ENCODE peak calls at places on chromosome 2, in ten cellular contexts. F is heart left ventricle, Y is aorta, X is fibroblast of mammary gland, R is astrocyte of the spinal cord, V is tibial nerve, C is tibial artery, O is dorsolateral prefrontal cortex, P is IMR-90, A is ovary. W is an unnamed sample.

GRCh38 chr2:189698020-189698887 is 23.8 kb downstream of the ANKAR start:
- DNase-seq in P (peak), O (no peak), F (no peak), C (peak), Y (no peak), X (peak), A (no peak), R (peak), V (no peak), W (no peak)

GRCh38 chr2:167294031-167294774 is 405.9 kb downstream of the XIRP2 start:
- DNase-seq in R (peak), A (no peak), F (no peak), X (peak), C (no peak), V (no peak), O (peak), Y (peak), P (peak), W (no peak)

GRCh38 chr2:201930043-201930442 is 103.6 kb upstream of the FZD7 start:
- DNase-seq in V (no peak), R (no peak), P (no peak), A (no peak), X (no peak), O (no peak), Y (no peak), F (no peak), C (no peak), W (no peak)

GRCh38 chr2:208352644-208353567 is 53.7 kb upstream of the PTH2R start:
- DNase-seq in Y (no peak), V (no peak), X (no peak), R (no peak), A (no peak), P (no peak), F (no peak), O (no peak), C (no peak), W (no peak)

GRCh38 chr2:219404291-219404910 is 13.8 kb upstream of the DES start:
- DNase-seq in C (peak), X (no peak), O (no peak), R (no peak), Y (peak), A (no peak), P (no peak), F (peak), V (no peak), W (no peak)

GRCh38 chr2:141554810-141555209 is 576.0 kb downstream of the LRP1B start:
- DNase-seq in O (no peak), P (peak), X (peak), R (peak), Y (no peak), A (no peak), V (no peak), F (no peak), C (no peak), W (no peak)

GRCh38 chr2:170843656-170844055 is 27.0 kb downstream of the GAD1 start:
- DNase-seq in O (no peak), F (no peak), R (peak), A (no peak), Y (no peak), C (no peak), V (no peak), P (peak), X (peak), W (no peak)

GRCh38 chr2:198961555-198961954 is 496.2 kb downstream of the SATB2 start:
- DNase-seq in P (no peak), C (no peak), Y (no peak), F (no peak), X (no peak), V (no peak), R (no peak), O (no peak), A (no peak), W (no peak)

GRCh38 chr2:145547620-145548019 is 1027.7 kb upstream of the ZEB2 start:
- DNase-seq in O (no peak), F (no peak), P (no peak), Y (no peak), V (no peak), R (no peak), C (no peak), X (no peak), A (no peak), W (no peak)

GRCh38 chr2:191976436-191976835 is 129.5 kb upstream of the CAVIN2 start:
- DNase-seq in F (no peak), V (no peak), R (peak), A (no peak), P (peak), C (no peak), X (peak), O (no peak), Y (no peak), W (no peak)

GRCh38 chr2:109128466-109129355 is at the start of gene SH3RF3:
- DNase-seq in A (peak), O (no peak), V (no peak), F (peak), Y (peak), R (peak), C (peak), X (peak), P (peak), W (peak)

GRCh38 chr2:219658861-219659260 is 31.4 kb downstream of the SLC4A3 start:
- DNase-seq in Y (no peak), P (no peak), O (no peak), R (no peak), A (no peak), X (peak), F (no peak), V (no peak), C (no peak), W (peak)

GRCh38 chr2:167733750-167734149 is 513.6 kb downstream of the STK39 start:
- DNase-seq in X (peak), V (no peak), A (peak), O (no peak), Y (no peak), F (no peak), C (no peak), R (peak), P (peak), W (no peak)

GRCh38 chr2:160415991-160416390 is 77.6 kb downstream of the RBMS1 start:
- DNase-seq in P (peak), X (peak), R (no peak), O (no peak), V (no peak), Y (no peak), A (no peak), C (no peak), F (no peak), W (no peak)

GRCh38 chr2:136486115-136486514 is 279.2 kb upstream of the THSD7B start:
- DNase-seq in F (no peak), X (no peak), O (no peak), C (no peak), Y (no peak), R (no peak), A (no peak), P (no peak), V (no peak), W (no peak)

GRCh38 chr2:79116997-79117928 is 3.0 kb upstream of the REG1A start:
- DNase-seq in F (no peak), X (no peak), P (no peak), V (no peak), Y (no peak), A (no peak), C (no peak), O (no peak), R (no peak), W (no peak)

GRCh38 chr2:156787517-156787916 is 351.3 kb downstream of the GPD2 start:
- DNase-seq in V (no peak), Y (no peak), F (no peak), R (no peak), C (no peak), A (no peak), O (no peak), P (no peak), X (no peak), W (no peak)

GRCh38 chr2:219435701-219436100 is 1.1 kb downstream of the SPEG start:
- DNase-seq in X (no peak), A (no peak), O (no peak), C (no peak), Y (peak), V (no peak), P (no peak), F (no peak), R (no peak), W (no peak)

GRCh38 chr2:234339016-234339415 is 157.9 kb downstream of the ARL4C start:
- DNase-seq in R (peak), A (no peak), C (no peak), P (no peak), V (no peak), Y (no peak), F (no peak), O (no peak), X (no peak), W (no peak)

GRCh38 chr2:221546505-221547225 is 25.4 kb downstream of the EPHA4 start:
- DNase-seq in O (no peak), X (no peak), V (no peak), R (no peak), P (no peak), A (no peak), F (no peak), C (no peak), Y (no peak), W (no peak)

GRCh38 chr2:210671065-210671464 is 114.7 kb downstream of the CPS1 start:
- DNase-seq in O (no peak), A (no peak), X (no peak), R (no peak), C (no peak), Y (no peak), P (no peak), V (no peak), F (no peak), W (no peak)

GRCh38 chr2:85936421-85937068 is 47.8 kb upstream of the ST3GAL5 start:
- DNase-seq in A (no peak), R (no peak), O (no peak), F (peak), Y (no peak), P (no peak), X (no peak), C (no peak), V (no peak), W (no peak)

GRCh38 chr2:182826051-182826450 is 40.4 kb downstream of the FRZB start:
- DNase-seq in X (no peak), P (no peak), C (no peak), R (no peak), A (no peak), F (no peak), Y (no peak), V (no peak), O (no peak), W (no peak)

DNA sequence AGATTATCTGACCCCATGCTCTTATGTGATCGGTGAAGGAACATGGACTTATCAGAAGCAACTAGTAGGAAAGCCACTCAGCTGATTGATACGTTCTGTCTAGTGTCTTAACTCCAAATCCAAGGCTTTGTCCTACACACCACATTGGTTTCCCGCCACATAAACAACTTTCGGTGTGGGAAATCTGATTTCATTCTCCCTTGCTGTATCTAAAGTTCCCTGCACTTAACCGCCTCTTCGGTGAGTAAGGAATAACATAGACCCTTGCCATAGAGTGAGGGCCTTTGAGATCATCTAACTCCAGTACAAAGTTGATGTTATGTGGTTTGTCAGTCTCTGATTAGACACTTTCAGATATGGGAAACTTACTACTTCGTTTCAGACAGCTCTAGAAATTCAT is 538.2 kb upstream of the TNP1 start:
- DNase-seq in O (no peak), P (no peak), X (no peak), R (no peak), C (no peak), Y (no peak), A (no peak), F (no peak), V (no peak), W (no peak)
- H3K4me3 ChIP-seq in O (no peak), P (no peak), X (no peak), R (no peak), C (no peak), Y (no peak), A (no peak), F (no peak), V (no peak), W (no peak)

DNA sequence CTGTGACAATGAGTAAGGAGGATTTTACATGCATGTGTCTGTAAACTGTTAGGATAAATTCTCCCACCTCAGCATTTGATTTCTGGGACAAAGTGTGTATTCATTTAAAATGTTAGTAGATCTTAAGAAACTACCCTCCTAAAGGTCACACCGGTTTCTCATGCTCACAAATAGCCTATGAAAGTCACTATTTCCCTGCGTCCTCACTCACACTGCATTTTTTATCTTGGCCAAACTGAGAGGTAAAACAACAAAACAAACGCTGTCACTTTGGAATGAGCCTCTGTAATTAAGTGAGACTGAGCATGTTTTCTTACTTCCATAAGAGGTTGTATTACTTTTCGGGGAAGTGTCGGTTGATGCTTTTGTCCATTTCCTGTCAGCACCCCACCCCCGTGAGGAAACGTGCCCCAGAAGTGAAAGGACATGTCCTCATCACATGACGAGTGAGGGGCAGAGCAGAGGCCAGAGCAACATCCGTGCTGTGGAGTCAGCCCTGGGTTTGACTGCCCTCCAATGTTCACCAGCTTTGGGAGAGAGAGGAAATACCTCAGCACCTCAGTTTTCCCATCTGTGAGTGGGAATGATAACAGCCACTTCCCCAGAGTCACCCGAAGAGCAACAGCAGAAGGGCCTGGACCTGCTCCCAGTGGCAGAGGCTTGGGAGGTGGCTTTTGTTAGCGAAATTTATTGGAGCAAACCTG is 3.1 kb downstream of the GYPC start:
- DNase-seq in V (peak), O (no peak), Y (peak), F (peak), X (peak), C (peak), P (peak), R (peak), A (peak), W (peak)
- H3K4me3 ChIP-seq in V (no peak), O (no peak), Y (no peak), F (no peak), X (no peak), C (peak), P (no peak), R (no peak), A (no peak), W (peak)

GRCh38 chr2:20103514-20103913 is 52.1 kb upstream of the LAPTM4A start:
- DNase-seq in O (no peak), X (peak), R (no peak), C (no peak), Y (no peak), V (no peak), A (no peak), F (no peak), P (peak), W (no peak)

GRCh38 chr2:20108655-20109396 is 57.4 kb upstream of the LAPTM4A start:
- DNase-seq in F (no peak), P (peak), A (no peak), O (no peak), X (peak), Y (no peak), V (no peak), C (no peak), R (no peak), W (no peak)

GRCh38 chr2:20107776-20108175 is 56.3 kb upstream of the LAPTM4A start:
- DNase-seq in Y (no peak), V (no peak), X (peak), A (no peak), O (no peak), R (no peak), F (no peak), P (peak), C (no peak), W (no peak)

GRCh38 chr2:20104900-20105545 is 53.6 kb upstream of the LAPTM4A start:
- DNase-seq in O (no peak), V (no peak), F (no peak), C (no peak), X (no peak), P (no peak), Y (no peak), A (no peak), R (no peak), W (no peak)

GRCh38 chr2:20106746-20107145 is 55.3 kb upstream of the LAPTM4A start:
- DNase-seq in A (no peak), C (no peak), Y (no peak), R (no peak), F (peak), P (no peak), O (no peak), X (no peak), V (no peak), W (no peak)
- H3K4me3 ChIP-seq in A (no peak), C (no peak), Y (no peak), R (no peak), F (peak), P (peak), O (peak), X (no peak), V (no peak), W (peak)

GRCh38 chr2:68734176-68734575 is 435 bp upstream of the ARHGAP25 start:
- DNase-seq in V (no peak), R (no peak), A (no peak), O (no peak), X (no peak), Y (no peak), P (no peak), C (no peak), F (no peak), W (no peak)

GRCh38 chr2:68733365-68733764 is 1.2 kb upstream of the ARHGAP25 start:
- DNase-seq in Y (no peak), F (no peak), O (no peak), A (no peak), V (no peak), X (no peak), C (no peak), P (no peak), R (no peak), W (no peak)

GRCh38 chr2:68736086-68736485 is 1.5 kb downstream of the ARHGAP25 start:
- DNase-seq in V (no peak), X (no peak), R (no peak), C (no peak), O (no peak), P (no peak), Y (no peak), A (no peak), F (no peak), W (no peak)

GRCh38 chr2:68732533-68732932 is 2.1 kb upstream of the ARHGAP25 start:
- DNase-seq in R (no peak), Y (no peak), X (no peak), O (no peak), P (no peak), A (no peak), C (no peak), V (no peak), F (no peak), W (no peak)

DNA sequence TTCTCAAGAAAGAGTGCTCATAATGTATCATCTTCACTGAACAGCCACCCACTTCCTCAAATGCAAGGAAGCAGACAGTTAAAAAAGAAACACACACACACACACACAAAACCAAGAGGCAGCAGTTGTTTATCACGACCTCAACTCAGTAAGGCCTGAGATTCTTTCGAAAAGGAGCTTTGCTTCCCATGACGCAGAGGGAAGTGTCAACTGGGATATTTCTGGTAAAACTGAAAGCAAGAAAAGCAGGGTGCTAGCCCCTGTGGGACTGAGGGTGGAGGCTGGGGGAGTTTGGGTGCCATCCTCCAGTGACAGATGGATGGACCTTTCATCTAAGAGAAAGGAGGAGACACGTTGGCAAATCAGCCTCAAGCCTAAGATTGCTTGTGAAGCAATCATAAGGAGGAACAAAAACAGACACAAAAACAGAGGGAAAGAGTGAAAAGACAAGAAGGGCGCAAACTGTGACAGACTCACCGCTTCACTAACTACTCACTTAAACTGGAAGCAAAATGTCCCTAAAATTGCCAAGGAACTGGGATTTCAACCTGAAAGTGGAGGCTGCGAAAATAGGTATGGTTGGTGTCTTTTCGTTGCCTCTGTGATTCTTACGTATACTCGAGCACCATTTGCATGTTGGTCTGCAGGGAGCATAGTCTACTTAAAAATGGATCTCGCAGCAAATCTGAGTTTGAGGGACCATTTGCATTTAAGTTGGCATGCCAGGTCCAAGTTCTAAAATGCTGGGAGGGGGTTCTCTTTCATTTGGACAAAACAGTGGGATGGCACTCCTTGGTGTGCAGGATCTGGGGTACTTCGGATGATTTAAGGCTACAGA is at the start of gene ARHGAP25:
- DNase-seq in O (no peak), X (no peak), V (no peak), A (no peak), R (no peak), F (no peak), Y (no peak), P (no peak), C (no peak), W (no peak)
- H3K4me3 ChIP-seq in O (peak), X (no peak), V (no peak), A (no peak), R (no peak), F (peak), Y (no peak), P (no peak), C (peak), W (peak)

DNA sequence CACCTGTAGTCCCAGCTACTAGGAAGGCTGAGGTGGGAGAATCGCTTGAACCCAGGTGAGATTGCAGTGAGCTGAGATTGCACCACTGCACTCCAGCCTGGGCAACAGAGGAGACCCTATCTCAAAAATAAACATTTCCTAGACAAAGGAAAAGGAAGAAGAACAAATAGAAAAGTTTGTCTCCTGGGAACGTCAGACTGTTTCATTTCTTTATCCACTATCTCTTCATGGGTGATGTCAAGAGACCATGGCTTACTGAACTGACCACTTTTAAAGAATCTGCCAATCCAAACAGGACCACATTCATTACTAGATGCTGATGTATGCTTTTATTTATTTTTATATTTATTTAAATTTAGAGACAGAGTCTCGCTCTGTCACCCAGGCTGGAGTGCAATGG is 26.8 kb downstream of the COX7A2L start:
- DNase-seq in R (no peak), O (no peak), X (no peak), F (no peak), P (no peak), V (no peak), C (no peak), A (no peak), Y (no peak), W (no peak)
- H3K4me3 ChIP-seq in R (no peak), O (no peak), X (no peak), F (no peak), P (no peak), V (no peak), C (no peak), A (no peak), Y (no peak), W (no peak)

DNA sequence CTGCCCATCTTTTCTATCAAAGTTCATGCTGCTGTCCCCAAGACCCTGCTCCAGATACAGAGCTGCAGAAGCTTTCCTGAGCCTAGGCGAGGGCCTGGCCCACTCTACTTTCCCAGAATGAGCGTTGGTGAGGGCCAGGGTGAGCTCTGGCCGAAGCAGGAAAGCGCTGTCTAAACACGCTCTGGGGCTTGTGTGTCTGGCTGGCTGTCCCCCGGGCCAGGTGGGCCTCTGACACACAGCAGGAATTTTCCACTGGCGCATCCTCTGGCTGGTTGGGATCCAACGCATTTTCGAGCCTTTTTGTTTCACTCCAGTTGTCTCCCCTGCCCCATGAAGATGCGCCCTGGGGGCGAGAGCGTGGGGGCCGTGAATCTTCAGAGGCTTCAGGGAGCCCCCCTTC is 17.8 kb upstream of the KCNK3 start:
- DNase-seq in F (no peak), X (no peak), A (no peak), C (no peak), P (no peak), V (no peak), Y (peak), R (no peak), O (peak), W (peak)
- H3K4me3 ChIP-seq in F (no peak), X (no peak), A (no peak), C (no peak), P (no peak), V (no peak), Y (no peak), R (no peak), O (no peak), W (no peak)

W was measured in coronary artery.